ENCODE peak calls at places on chromosomes 11 and 22, in seven cellular contexts. Z is HTR-8/SVneo; P is stimulated activated CD4-positive, alpha-beta T cell treated with anti-CD3 and anti-CD28 coated beads, Interleukin-4, amount 100 ng/mL, for 24 hours; K is right atrium auricular region; V is caudate nucleus; C is brain microvascular endothelial cell; J is activated naive CD4-positive, alpha-beta T cell treated with anti-CD3 and anti-CD28 coated beads for 36 hours. Q is an unnamed sample.

GRCh38 chr11:9516113-9516512 is 55.3 kb downstream of the ZNF143 start:
- DNase-seq in V (no peak), K (no peak), Z (no peak), P (no peak), C (no peak), J (no peak), Q (no peak)

GRCh38 chr22:30694638-30695350 is at the start of gene OSBP2:
- DNase-seq in J (peak), V (peak), Z (no peak), K (no peak), C (no peak), P (peak), Q (peak)

GRCh38 chr22:50084570-50084969 is 656 bp downstream of the MLC1 start:
- DNase-seq in V (no peak), C (no peak), K (no peak), P (no peak), J (no peak), Z (no peak), Q (no peak)

GRCh38 chr11:119599864-119600593 is 129.0 kb downstream of the NECTIN1 start:
- DNase-seq in K (no peak), Z (no peak), P (no peak), J (no peak), C (no peak), V (no peak), Q (no peak)

GRCh38 chr11:69243496-69244200 is 50.3 kb upstream of the MYEOV start:
- DNase-seq in C (no peak), J (no peak), V (no peak), Z (no peak), P (no peak), K (no peak), Q (no peak)

GRCh38 chr22:44398791-44399190 is 86.0 kb upstream of the SHISAL1 start:
- DNase-seq in Z (no peak), C (no peak), P (no peak), V (no peak), J (no peak), K (peak), Q (no peak)

GRCh38 chr11:68331338-68331947 is 19.1 kb downstream of the LRP5 start:
- DNase-seq in J (peak), Z (no peak), K (no peak), P (no peak), C (no peak), V (no peak), Q (no peak)

GRCh38 chr11:60875856-60876485 is 8.6 kb downstream of the ZP1 start:
- DNase-seq in Z (no peak), V (no peak), C (no peak), J (no peak), P (no peak), K (no peak), Q (no peak)

GRCh38 chr22:44608606-44609226 is 93.3 kb upstream of the PRR5 start:
- DNase-seq in J (no peak), V (no peak), Z (no peak), C (no peak), P (no peak), K (no peak), Q (no peak)

GRCh38 chr22:45284705-45285305 is at the start of gene UPK3A:
- DNase-seq in V (peak), Z (no peak), K (no peak), J (peak), P (peak), C (no peak), Q (no peak)

GRCh38 chr11:102347526-102348331 is 715 bp downstream of the BIRC2 start:
- DNase-seq in V (peak), C (peak), J (peak), P (no peak), Z (no peak), K (no peak), Q (peak)

GRCh38 chr11:126466288-126467045 is 111.0 kb downstream of the ST3GAL4 start:
- DNase-seq in V (no peak), J (no peak), P (no peak), C (no peak), Z (no peak), K (no peak), Q (no peak)

GRCh38 chr11:16969010-16970004 is 44.9 kb downstream of the PLEKHA7 start:
- DNase-seq in V (peak), P (no peak), K (no peak), Z (no peak), J (peak), C (no peak), Q (no peak)

GRCh38 chr11:108724974-108725689 is 60.3 kb downstream of the DDX10 start:
- DNase-seq in V (no peak), Z (no peak), K (no peak), P (no peak), C (no peak), J (no peak), Q (no peak)

GRCh38 chr11:61294717-61295595 is at the start of gene VWCE:
- DNase-seq in C (peak), K (no peak), J (peak), V (peak), P (peak), Z (no peak), Q (peak)

GRCh38 chr11:17846852-17847453 is 112.4 kb downstream of the KCNC1 start:
- DNase-seq in V (no peak), P (no peak), C (peak), J (no peak), Z (no peak), K (no peak), Q (peak)

GRCh38 chr11:120125005-120125404 is 12.9 kb downstream of the TRIM29 start:
- DNase-seq in C (peak), Z (peak), P (no peak), K (no peak), J (no peak), V (no peak), Q (peak)

Q was measured in hepatic stellate cell.